ENCODE peak calls at places on chromosomes 6 and 20, in six cellular contexts. E, J, P, Q, Y and G are unnamed samples.

GRCh38 chr6:125945378-125946141 is 11.0 kb upstream of the HINT3 start:
- DNase-seq in E (no peak), Q (no peak), Y (no peak), J (no peak), P (peak), G (peak)

GRCh38 chr6:163415620-163416379 is 1.3 kb downstream of the QKI start:
- DNase-seq in P (peak), E (no peak), Q (peak), J (peak), Y (no peak), G (peak)

GRCh38 chr6:158910484-158911075 is 89.4 kb downstream of the RSPH3 start:
- DNase-seq in E (peak), J (peak), Q (peak), Y (peak), P (no peak), G (no peak)

GRCh38 chr6:56902551-56903464 is 52.1 kb upstream of the BEND6 start:
- DNase-seq in E (no peak), Y (no peak), P (peak), Q (no peak), J (peak), G (peak)

GRCh38 chr20:51062065-51062464 is 39.2 kb upstream of the KCNG1 start:
- DNase-seq in P (no peak), Y (no peak), E (no peak), J (no peak), Q (no peak), G (no peak)

GRCh38 chr20:1927217-1927616 is 32.0 kb downstream of the SIRPA start:
- DNase-seq in E (no peak), J (no peak), P (no peak), Q (no peak), Y (no peak), G (no peak)

GRCh38 chr6:141969201-141969600 is 163.5 kb upstream of the GJE1 start:
- DNase-seq in P (no peak), J (no peak), Y (no peak), E (no peak), Q (no peak), G (no peak)

GRCh38 chr6:132133734-132134490 is 182.7 kb upstream of the CCN2 start:
- DNase-seq in P (no peak), E (no peak), Y (no peak), J (peak), Q (no peak), G (no peak)

GRCh38 chr6:150006961-150007464 is 18.3 kb downstream of the RAET1L start:
- DNase-seq in J (peak), Q (no peak), P (peak), E (no peak), Y (no peak), G (no peak)

GRCh38 chr6:138372711-138373463 is 4.8 kb upstream of the SMIM28 start:
- DNase-seq in Y (no peak), J (no peak), Q (no peak), E (no peak), P (peak), G (no peak)

GRCh38 chr6:107495196-107495643 is 5.3 kb downstream of the SOBP start:
- DNase-seq in Y (no peak), E (no peak), P (no peak), Q (no peak), J (no peak), G (no peak)

GRCh38 chr6:133923938-133924593 is 29.0 kb upstream of the TBPL1 start:
- DNase-seq in J (peak), Q (peak), P (peak), Y (no peak), E (peak), G (peak)

GRCh38 chr6:106630366-106630765 is 988 bp downstream of the QRSL1 start:
- DNase-seq in J (no peak), P (peak), E (no peak), Y (no peak), Q (no peak), G (no peak)

GRCh38 chr6:53179961-53180651 is 31.5 kb upstream of the GCM1 start:
- DNase-seq in E (no peak), P (no peak), J (no peak), Q (no peak), Y (no peak), G (no peak)

GRCh38 chr6:149862901-149863595 is 1.1 kb downstream of the LRP11 start:
- DNase-seq in E (peak), Y (no peak), Q (no peak), P (peak), J (peak), G (peak)

GRCh38 chr6:157632821-157633220 is 190.2 kb upstream of the SNX9 start:
- DNase-seq in J (no peak), E (no peak), Y (no peak), P (no peak), Q (no peak), G (no peak)

GRCh38 chr6:111663692-111664564 is 58.2 kb upstream of the TRAF3IP2 start:
- DNase-seq in P (peak), Y (peak), Q (no peak), J (peak), E (peak), G (no peak)

GRCh38 chr6:158631678-158632537 is 12.6 kb downstream of the DYNLT1 start:
- DNase-seq in Y (no peak), E (no peak), J (no peak), Q (no peak), P (peak), G (no peak)

GRCh38 chr6:30100154-30100553 is 12.7 kb downstream of the TRIM31 start:
- DNase-seq in J (no peak), E (no peak), P (no peak), Q (no peak), Y (no peak), G (no peak)

GRCh38 chr6:136362421-136363090 is 72.9 kb upstream of the BCLAF1 start:
- DNase-seq in Q (no peak), P (no peak), J (no peak), E (no peak), Y (no peak), G (no peak)

GRCh38 chr6:19757036-19757435 is 80.1 kb upstream of the ID4 start:
- DNase-seq in Y (no peak), J (peak), E (no peak), Q (no peak), P (no peak), G (peak)

GRCh38 chr6:54286141-54286540 is 22.1 kb upstream of the TINAG start:
- DNase-seq in Q (no peak), J (no peak), E (no peak), P (no peak), Y (no peak), G (no peak)

GRCh38 chr6:7561153-7561964 is 19.9 kb downstream of the DSP start:
- DNase-seq in J (no peak), Q (no peak), P (peak), Y (no peak), E (no peak), G (peak)

GRCh38 chr6:52019092-52019491 is 68.3 kb downstream of the PKHD1 start:
- DNase-seq in E (no peak), J (no peak), Q (no peak), P (no peak), Y (no peak), G (no peak)

GRCh38 chr6:52724406-52725121 is 38.7 kb downstream of the GSTA2 start:
- DNase-seq in E (peak), P (peak), J (peak), Y (peak), Q (peak), G (peak)

GRCh38 chr6:31702421-31702818 is 704 bp downstream of the ABHD16A start:
- DNase-seq in E (no peak), J (no peak), Q (no peak), Y (no peak), P (no peak), G (no peak)

GRCh38 chr6:141443668-141444067 is 689.1 kb upstream of the GJE1 start:
- DNase-seq in J (no peak), E (no peak), Y (no peak), Q (no peak), P (no peak), G (no peak)

GRCh38 chr20:24503352-24503931 is 34.0 kb downstream of the SYNDIG1 start:
- DNase-seq in E (no peak), Y (no peak), Q (no peak), P (no peak), J (no peak), G (no peak)

GRCh38 chr6:134750669-134751068 is 199.2 kb downstream of the ALDH8A1 start:
- DNase-seq in E (no peak), P (no peak), J (no peak), Q (no peak), Y (no peak), G (no peak)

GRCh38 chr6:5540375-5540774 is 279.1 kb downstream of the FARS2 start:
- DNase-seq in P (no peak), J (no peak), Q (no peak), E (no peak), Y (no peak), G (no peak)

GRCh38 chr6:105346052-105346451 is 56.8 kb downstream of the PREP start:
- DNase-seq in J (no peak), Q (no peak), P (no peak), E (no peak), Y (no peak), G (peak)

GRCh38 chr6:1761472-1761871 is 151.8 kb downstream of the FOXC1 start:
- DNase-seq in Q (no peak), P (no peak), Y (no peak), J (no peak), E (no peak), G (peak)

GRCh38 chr6:53931086-53931485 is 136.3 kb downstream of the LRRC1 start:
- DNase-seq in Q (no peak), E (no peak), J (no peak), P (no peak), Y (no peak), G (no peak)

GRCh38 chr6:138346302-138347195 is 31.2 kb upstream of the SMIM28 start:
- DNase-seq in Q (no peak), Y (no peak), J (peak), E (no peak), P (no peak), G (no peak)

GRCh38 chr6:41531591-41532582 is 14.3 kb upstream of the FOXP4 start:
- DNase-seq in E (no peak), J (no peak), Q (peak), P (peak), Y (no peak), G (no peak)

GRCh38 chr6:144921206-144921975 is 636.3 kb downstream of the UTRN start:
- DNase-seq in Y (no peak), Q (no peak), E (no peak), P (no peak), J (no peak), G (peak)
- TF ChIP-seq CREB1 in Y (no peak), Q (no peak), E (no peak), P (no peak), J (no peak), G (no peak)

DNA sequence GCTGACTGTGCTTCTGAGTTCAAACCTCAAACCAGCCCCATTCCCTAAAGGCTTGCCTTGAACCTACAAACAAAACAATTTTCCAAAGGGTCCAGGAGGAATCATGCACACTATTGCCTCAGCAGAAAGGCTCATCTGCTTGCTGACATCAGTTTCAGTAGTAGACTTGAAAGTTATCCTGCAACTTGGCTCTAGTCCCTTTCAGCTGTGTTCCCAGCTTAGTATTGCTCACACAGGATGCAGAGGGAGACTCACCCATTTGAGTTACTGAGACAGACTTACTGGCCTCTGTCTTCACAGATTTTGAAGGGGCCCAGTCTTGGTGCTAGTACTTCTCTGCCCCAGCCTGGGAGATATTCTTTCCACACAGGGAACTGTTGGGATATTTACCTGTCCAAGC is 38.5 kb upstream of the TFB1M start:
- DNase-seq in J (no peak), E (no peak), P (no peak), Y (no peak), Q (no peak), G (no peak)
- TF ChIP-seq CREB1 in J (no peak), E (no peak), P (no peak), Y (no peak), Q (no peak), G (no peak)

GRCh38 chr6:122408240-122408639 is 8.8 kb downstream of the HSF2 start:
- DNase-seq in Q (no peak), P (no peak), J (no peak), E (no peak), Y (no peak), G (no peak)
- TF ChIP-seq CREB1 in Q (no peak), P (no peak), J (no peak), E (no peak), Y (no peak), G (no peak)

GRCh38 chr20:49278817-49279676 is 1.2 kb upstream of the ZNFX1 start:
- DNase-seq in J (no peak), Q (no peak), Y (no peak), P (peak), E (no peak), G (peak)
- TF ChIP-seq CREB1 in J (no peak), Q (no peak), Y (no peak), P (no peak), E (no peak), G (no peak)

DNA sequence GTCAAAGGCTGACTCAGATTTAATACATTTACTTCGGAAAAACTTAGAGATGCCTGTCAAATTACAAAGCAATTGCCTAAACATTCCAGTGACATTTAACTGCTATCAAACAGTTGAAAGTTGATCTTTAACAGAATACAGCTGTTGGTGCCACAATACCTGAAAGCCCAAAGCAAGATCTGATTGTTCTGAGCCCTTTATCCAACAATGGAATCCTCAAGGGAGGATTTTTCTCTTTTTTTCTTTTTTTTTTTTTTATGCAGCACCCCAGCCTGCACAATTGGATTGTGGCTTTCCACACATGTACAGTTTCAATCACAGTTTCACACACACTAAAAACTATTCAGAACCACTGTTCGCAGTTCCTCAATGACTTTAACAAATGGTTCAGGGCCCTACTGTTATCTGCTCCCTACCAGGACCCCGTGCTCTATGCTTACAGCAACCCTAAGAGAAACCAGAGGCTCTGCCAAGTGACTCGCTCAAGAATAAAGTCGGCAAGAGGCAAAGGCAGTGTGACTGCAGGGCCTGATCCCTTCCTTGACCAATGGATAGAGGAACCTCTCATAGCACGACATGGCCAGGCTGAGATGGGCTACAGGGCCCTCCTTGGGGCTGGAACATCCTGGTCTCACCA is 33.3 kb downstream of the EPB41L2 start:
- DNase-seq in Q (peak), P (no peak), E (no peak), J (peak), Y (no peak), G (no peak)
- TF ChIP-seq CREB1 in Q (no peak), P (no peak), E (no peak), J (no peak), Y (no peak), G (no peak)

GRCh38 chr6:45254242-45254641 is 73.9 kb upstream of the RUNX2 start:
- DNase-seq in Y (no peak), J (no peak), E (no peak), Q (no peak), P (no peak), G (no peak)
- TF ChIP-seq CREB1 in Y (no peak), J (no peak), E (no peak), Q (no peak), P (no peak), G (no peak)

GRCh38 chr6:12024715-12025434 is 12.8 kb downstream of the HIVEP1 start:
- DNase-seq in E (no peak), P (no peak), J (no peak), Y (no peak), Q (no peak), G (no peak)
- TF ChIP-seq CREB1 in E (no peak), P (no peak), J (no peak), Y (no peak), Q (no peak), G (no peak)